ENCODE peak calls at places on chromosomes 7 and 10, in five cellular contexts. C, W, V, L and M are unnamed samples.
A peak's percentile ranks its signal among the peaks of the same experiment; 100 is the strongest.

GRCh38 chr10:129953541-129954031 is 10.5 kb downstream of the EBF3 start:
- DNase-seq in C (no peak), W (no peak), V (no peak), L (no peak), M (no peak)

GRCh38 chr7:30155481-30155880 is 20.7 kb downstream of the MTURN start:
- DNase-seq in C (no peak), W (no peak), V (no peak), L (no peak), M (no peak)

GRCh38 chr7:77702451-77703219 is 6.4 kb downstream of the RSBN1L start:
- DNase-seq in C (no peak), W (no peak), V (no peak), L (no peak), M (no peak)

GRCh38 chr10:104329754-104330153 is 8.5 kb downstream of the ITPRIP start:
- DNase-seq in C (no peak), W (no peak), V (peak; percentile 63), L (no peak), M (no peak)

GRCh38 chr7:80783688-80784327 is 135.0 kb downstream of the SEMA3C start:
- DNase-seq in C (no peak), W (no peak), V (no peak), L (no peak), M (peak; percentile 32)

GRCh38 chr10:76981251-76981650 is 656.4 kb downstream of the KCNMA1 start:
- DNase-seq in C (no peak), W (no peak), V (no peak), L (no peak), M (no peak)

GRCh38 chr7:21953766-21954165 is 8.1 kb upstream of the CDCA7L start:
- DNase-seq in C (no peak), W (no peak), V (no peak), L (no peak), M (no peak)

GRCh38 chr10:5811387-5811821 is 1.8 kb downstream of the GDI2 start:
- DNase-seq in C (no peak), W (no peak), V (peak; percentile 7), L (no peak), M (no peak)

GRCh38 chr10:62046522-62047239 is 145.2 kb downstream of the ARID5B start:
- DNase-seq in C (no peak), W (no peak), V (no peak), L (no peak), M (peak; percentile 83)

GRCh38 chr7:118511146-118511545 is 286.6 kb downstream of the ANKRD7 start:
- DNase-seq in C (no peak), W (no peak), V (no peak), L (no peak), M (no peak)

GRCh38 chr10:60384006-60384405 is 5.7 kb downstream of the ANK3 start:
- DNase-seq in C (no peak), W (no peak), V (no peak), L (no peak), M (no peak)

GRCh38 chr7:138875794-138876193 is 77.8 kb upstream of the ATP6V0A4 start:
- DNase-seq in C (no peak), W (no peak), V (peak; percentile 24), L (no peak), M (peak; percentile 35)

GRCh38 chr10:69362471-69362954 is 54.2 kb downstream of the TACR2 start:
- DNase-seq in C (no peak), W (peak; percentile 69), V (no peak), L (no peak), M (no peak)

GRCh38 chr7:5497158-5498103 is 73.8 kb upstream of the TNRC18 start:
- DNase-seq in C (no peak), W (no peak), V (no peak), L (no peak), M (no peak)

GRCh38 chr10:86105640-86106039 is 261.0 kb downstream of the GRID1 start:
- DNase-seq in C (no peak), W (no peak), V (no peak), L (no peak), M (no peak)

GRCh38 chr10:8163824-8164223 is 109.3 kb downstream of the GATA3 start:
- DNase-seq in C (no peak), W (no peak), V (no peak), L (no peak), M (no peak)

GRCh38 chr7:132944774-132945173 is 137.1 kb downstream of the CHCHD3 start:
- DNase-seq in C (no peak), W (no peak), V (no peak), L (no peak), M (no peak)

GRCh38 chr10:22230331-22230833 is 12.6 kb upstream of the EBLN1 start:
- DNase-seq in C (no peak), W (peak; percentile 11), V (no peak), L (peak; percentile 69), M (peak; percentile 54)

GRCh38 chr10:95651346-95652115 is 5.0 kb downstream of the ALDH18A1 start:
- DNase-seq in C (no peak), W (no peak), V (no peak), L (no peak), M (no peak)

GRCh38 chr10:117533507-117534281 is 8.9 kb upstream of the EMX2 start:
- DNase-seq in C (no peak), W (no peak), V (no peak), L (no peak), M (no peak)

GRCh38 chr10:106987362-106987761 is 177.1 kb downstream of the SORCS1 start:
- DNase-seq in C (no peak), W (no peak), V (no peak), L (no peak), M (no peak)

GRCh38 chr10:42684517-42684916 is 46.1 kb upstream of the ZNF33B start:
- DNase-seq in C (no peak), W (no peak), V (no peak), L (no peak), M (no peak)

GRCh38 chr10:93248583-93249227 is 175.0 kb downstream of the CYP26A1 start:
- DNase-seq in C (no peak), W (no peak), V (no peak), L (no peak), M (no peak)

GRCh38 chr7:45143616-45144015 is 14.0 kb upstream of the RAMP3 start:
- DNase-seq in C (no peak), W (no peak), V (no peak), L (no peak), M (no peak)

GRCh38 chr10:61970182-61971015 is 68.9 kb downstream of the ARID5B start:
- DNase-seq in C (no peak), W (no peak), V (no peak), L (no peak), M (no peak)

GRCh38 chr10:13038346-13038745 is 36.8 kb upstream of the CCDC3 start:
- DNase-seq in C (no peak), W (no peak), V (no peak), L (no peak), M (no peak)

GRCh38 chr10:79424221-79425073 is 21.0 kb downstream of the ZCCHC24 start:
- DNase-seq in C (no peak), W (no peak), V (no peak), L (peak; percentile 24), M (no peak)

GRCh38 chr10:69269761-69270160 is 8.5 kb upstream of the HK1 start:
- DNase-seq in C (no peak), W (no peak), V (no peak), L (no peak), M (no peak)

GRCh38 chr10:110973400-110973799 is 54.0 kb downstream of the SHOC2 start:
- DNase-seq in C (no peak), W (no peak), V (no peak), L (no peak), M (no peak)

GRCh38 chr10:88428442-88428841 is 154.7 kb downstream of the RNLS start:
- DNase-seq in C (no peak), W (no peak), V (no peak), L (peak; percentile 21), M (peak; percentile 91)

GRCh38 chr7:5630670-5631069 is 150.8 kb downstream of the RNF216 start:
- DNase-seq in C (no peak), W (no peak), V (no peak), L (no peak), M (no peak)

GRCh38 chr7:100539436-100540006 is 518 bp downstream of the AGFG2 start:
- DNase-seq in C (no peak), W (no peak), V (no peak), L (no peak), M (no peak)

GRCh38 chr7:22433710-22434460 is 66.1 kb downstream of the STEAP1B start:
- DNase-seq in C (no peak), W (peak; percentile 22), V (no peak), L (no peak), M (no peak)

GRCh38 chr10:13087986-13088618 is 11.9 kb upstream of the OPTN start:
- DNase-seq in C (no peak), W (no peak), V (peak; percentile 52), L (no peak), M (peak; percentile 33)

GRCh38 chr10:61628199-61628874 is 34.4 kb upstream of the CABCOCO1 start:
- DNase-seq in C (no peak), W (no peak), V (no peak), L (no peak), M (no peak)

GRCh38 chr10:124648738-124649137 is 95.4 kb downstream of the FAM53B start:
- DNase-seq in C (peak; percentile 65), W (no peak), V (no peak), L (peak; percentile 85), M (no peak)

GRCh38 chr7:45103958-45104843 is 7.3 kb downstream of the TBRG4 start:
- DNase-seq in C (no peak), W (no peak), V (no peak), L (no peak), M (no peak)

GRCh38 chr7:139915301-139915863 is 86.3 kb downstream of the TBXAS1 start:
- DNase-seq in C (no peak), W (no peak), V (no peak), L (no peak), M (no peak)